ENCODE peak calls at places on chromosomes 3 and 15, in ten cellular contexts. One of them, this sample, is unnamed.

GRCh38 chr15:67945951-67946700 is 106.3 kb upstream of the RNU6-1 start:
- DNase-seq in psoas muscle: no peak
- DNase-seq in fibroblast of lung: no peak
- DNase-seq in neural progenitor cell: peak; percentile 64
- DNase-seq in tibial artery: no peak
- DNase-seq in CD8-positive, alpha-beta T cell: no peak
- DNase-seq in IMR-90: peak; percentile 44
- DNase-seq in RWPE2: peak; percentile 85
- DNase-seq in SK-N-MC: peak; percentile 84
- DNase-seq in CD8-positive, alpha-beta memory T cell: no peak
- DNase-seq in this sample: no peak

GRCh38 chr15:74873756-74874424 is 725 bp upstream of the SCAMP2 start:
- DNase-seq in tibial artery: no peak
- DNase-seq in CD8-positive, alpha-beta memory T cell: no peak
- DNase-seq in psoas muscle: no peak
- DNase-seq in neural progenitor cell: peak; percentile 33
- DNase-seq in RWPE2: no peak
- DNase-seq in CD8-positive, alpha-beta T cell: no peak
- DNase-seq in IMR-90: no peak
- DNase-seq in fibroblast of lung: peak; percentile 13
- DNase-seq in SK-N-MC: no peak
- DNase-seq in this sample: no peak

GRCh38 chr3:141939759-141940158 is 63.3 kb downstream of the ATP1B3 start:
- DNase-seq in tibial artery: no peak
- DNase-seq in neural progenitor cell: no peak
- DNase-seq in psoas muscle: no peak
- DNase-seq in CD8-positive, alpha-beta memory T cell: no peak
- DNase-seq in fibroblast of lung: no peak
- DNase-seq in SK-N-MC: no peak
- DNase-seq in RWPE2: no peak
- DNase-seq in CD8-positive, alpha-beta T cell: no peak
- DNase-seq in IMR-90: no peak
- DNase-seq in this sample: no peak

GRCh38 chr3:110758208-110758607 is 313.4 kb upstream of the NECTIN3 start:
- DNase-seq in RWPE2: no peak
- DNase-seq in SK-N-MC: no peak
- DNase-seq in CD8-positive, alpha-beta T cell: no peak
- DNase-seq in CD8-positive, alpha-beta memory T cell: no peak
- DNase-seq in IMR-90: peak; percentile 31
- DNase-seq in psoas muscle: no peak
- DNase-seq in tibial artery: no peak
- DNase-seq in neural progenitor cell: no peak
- DNase-seq in fibroblast of lung: no peak
- DNase-seq in this sample: no peak

GRCh38 chr3:81743096-81744025 is 18.1 kb downstream of the GBE1 start:
- DNase-seq in tibial artery: peak; percentile 59
- DNase-seq in neural progenitor cell: no peak
- DNase-seq in SK-N-MC: no peak
- DNase-seq in RWPE2: no peak
- DNase-seq in CD8-positive, alpha-beta memory T cell: no peak
- DNase-seq in CD8-positive, alpha-beta T cell: no peak
- DNase-seq in fibroblast of lung: peak; percentile 99
- DNase-seq in psoas muscle: no peak
- DNase-seq in IMR-90: peak; percentile 98
- DNase-seq in this sample: no peak

GRCh38 chr15:44710236-44711088 is 661 bp downstream of the PATL2 start:
- DNase-seq in tibial artery: peak; percentile 67
- DNase-seq in neural progenitor cell: no peak
- DNase-seq in RWPE2: no peak
- DNase-seq in psoas muscle: peak; percentile 20
- DNase-seq in CD8-positive, alpha-beta T cell: no peak
- DNase-seq in SK-N-MC: no peak
- DNase-seq in fibroblast of lung: peak; percentile 47
- DNase-seq in CD8-positive, alpha-beta memory T cell: peak; percentile 50
- DNase-seq in IMR-90: peak; percentile 42
- DNase-seq in this sample: peak; percentile 55

GRCh38 chr3:71498543-71498942 is 85.0 kb downstream of the FOXP1 start:
- DNase-seq in RWPE2: no peak
- DNase-seq in fibroblast of lung: no peak
- DNase-seq in tibial artery: no peak
- DNase-seq in IMR-90: no peak
- DNase-seq in CD8-positive, alpha-beta memory T cell: no peak
- DNase-seq in neural progenitor cell: no peak
- DNase-seq in CD8-positive, alpha-beta T cell: no peak
- DNase-seq in SK-N-MC: no peak
- DNase-seq in psoas muscle: no peak
- DNase-seq in this sample: no peak

GRCh38 chr3:123122525-123123315 is 55.9 kb downstream of the PDIA5 start:
- DNase-seq in tibial artery: no peak
- DNase-seq in neural progenitor cell: no peak
- DNase-seq in SK-N-MC: no peak
- DNase-seq in RWPE2: no peak
- DNase-seq in fibroblast of lung: peak; percentile 12
- DNase-seq in CD8-positive, alpha-beta memory T cell: no peak
- DNase-seq in IMR-90: peak; percentile 40
- DNase-seq in psoas muscle: no peak
- DNase-seq in CD8-positive, alpha-beta T cell: no peak
- DNase-seq in this sample: no peak

GRCh38 chr3:156483961-156484787 is 70.7 kb downstream of the SSR3 start:
- DNase-seq in neural progenitor cell: no peak
- DNase-seq in SK-N-MC: peak; percentile 18
- DNase-seq in CD8-positive, alpha-beta T cell: no peak
- DNase-seq in tibial artery: no peak
- DNase-seq in fibroblast of lung: peak; percentile 69
- DNase-seq in CD8-positive, alpha-beta memory T cell: peak; percentile 58
- DNase-seq in IMR-90: peak; percentile 66
- DNase-seq in RWPE2: no peak
- DNase-seq in psoas muscle: no peak
- DNase-seq in this sample: peak; percentile 70

GRCh38 chr3:174862666-174863065 is 3.5 kb downstream of the NAALADL2 start:
- DNase-seq in SK-N-MC: no peak
- DNase-seq in RWPE2: no peak
- DNase-seq in IMR-90: peak; percentile 28
- DNase-seq in CD8-positive, alpha-beta T cell: no peak
- DNase-seq in psoas muscle: no peak
- DNase-seq in fibroblast of lung: no peak
- DNase-seq in tibial artery: no peak
- DNase-seq in neural progenitor cell: no peak
- DNase-seq in CD8-positive, alpha-beta memory T cell: no peak
- DNase-seq in this sample: no peak

GRCh38 chr3:177144922-177145321 is 52.4 kb downstream of the TBL1XR1 start:
- DNase-seq in CD8-positive, alpha-beta T cell: no peak
- DNase-seq in CD8-positive, alpha-beta memory T cell: peak; percentile 49
- DNase-seq in tibial artery: no peak
- DNase-seq in neural progenitor cell: no peak
- DNase-seq in IMR-90: no peak
- DNase-seq in fibroblast of lung: no peak
- DNase-seq in psoas muscle: no peak
- DNase-seq in RWPE2: no peak
- DNase-seq in SK-N-MC: no peak
- DNase-seq in this sample: peak; percentile 62

GRCh38 chr3:159775372-159775961 is 213.2 kb upstream of the IL12A start:
- DNase-seq in tibial artery: peak; percentile 74
- DNase-seq in CD8-positive, alpha-beta memory T cell: no peak
- DNase-seq in SK-N-MC: no peak
- DNase-seq in neural progenitor cell: peak; percentile 77
- DNase-seq in fibroblast of lung: peak; percentile 89
- DNase-seq in psoas muscle: no peak
- DNase-seq in RWPE2: no peak
- DNase-seq in CD8-positive, alpha-beta T cell: no peak
- DNase-seq in IMR-90: peak; percentile 83
- DNase-seq in this sample: no peak

GRCh38 chr15:88624156-88624970 is 3.2 kb downstream of the AEN start:
- DNase-seq in SK-N-MC: no peak
- DNase-seq in fibroblast of lung: peak; percentile 75
- DNase-seq in IMR-90: peak; percentile 61
- DNase-seq in CD8-positive, alpha-beta T cell: no peak
- DNase-seq in CD8-positive, alpha-beta memory T cell: peak; percentile 71
- DNase-seq in psoas muscle: no peak
- DNase-seq in neural progenitor cell: peak; percentile 49
- DNase-seq in RWPE2: no peak
- DNase-seq in tibial artery: no peak
- DNase-seq in this sample: peak; percentile 79

GRCh38 chr3:29606416-29606815 is 325.5 kb downstream of the RBMS3 start:
- DNase-seq in neural progenitor cell: no peak
- DNase-seq in psoas muscle: no peak
- DNase-seq in SK-N-MC: no peak
- DNase-seq in IMR-90: no peak
- DNase-seq in CD8-positive, alpha-beta T cell: no peak
- DNase-seq in fibroblast of lung: no peak
- DNase-seq in RWPE2: no peak
- DNase-seq in CD8-positive, alpha-beta memory T cell: no peak
- DNase-seq in tibial artery: no peak
- DNase-seq in this sample: no peak

GRCh38 chr15:62326460-62327011 is 161.5 kb upstream of the C2CD4B start:
- DNase-seq in CD8-positive, alpha-beta T cell: no peak
- DNase-seq in fibroblast of lung: no peak
- DNase-seq in psoas muscle: no peak
- DNase-seq in RWPE2: no peak
- DNase-seq in tibial artery: no peak
- DNase-seq in IMR-90: no peak
- DNase-seq in CD8-positive, alpha-beta memory T cell: no peak
- DNase-seq in neural progenitor cell: no peak
- DNase-seq in SK-N-MC: no peak
- DNase-seq in this sample: no peak
- H3K27ac ChIP-seq in CD8-positive, alpha-beta T cell: no peak overlapping the region
- H3K27ac ChIP-seq in fibroblast of lung: no peak overlapping the region
- H3K27ac ChIP-seq in psoas muscle: no peak overlapping the region
- H3K27ac ChIP-seq in RWPE2: no peak overlapping the region
- H3K27ac ChIP-seq in tibial artery: no peak overlapping the region
- H3K27ac ChIP-seq in IMR-90: no peak overlapping the region
- H3K27ac ChIP-seq in CD8-positive, alpha-beta memory T cell: no peak overlapping the region
- H3K27ac ChIP-seq in neural progenitor cell: no peak overlapping the region
- H3K27ac ChIP-seq in SK-N-MC: no peak overlapping the region
- H3K27ac ChIP-seq in this sample: no peak overlapping the region

DNA sequence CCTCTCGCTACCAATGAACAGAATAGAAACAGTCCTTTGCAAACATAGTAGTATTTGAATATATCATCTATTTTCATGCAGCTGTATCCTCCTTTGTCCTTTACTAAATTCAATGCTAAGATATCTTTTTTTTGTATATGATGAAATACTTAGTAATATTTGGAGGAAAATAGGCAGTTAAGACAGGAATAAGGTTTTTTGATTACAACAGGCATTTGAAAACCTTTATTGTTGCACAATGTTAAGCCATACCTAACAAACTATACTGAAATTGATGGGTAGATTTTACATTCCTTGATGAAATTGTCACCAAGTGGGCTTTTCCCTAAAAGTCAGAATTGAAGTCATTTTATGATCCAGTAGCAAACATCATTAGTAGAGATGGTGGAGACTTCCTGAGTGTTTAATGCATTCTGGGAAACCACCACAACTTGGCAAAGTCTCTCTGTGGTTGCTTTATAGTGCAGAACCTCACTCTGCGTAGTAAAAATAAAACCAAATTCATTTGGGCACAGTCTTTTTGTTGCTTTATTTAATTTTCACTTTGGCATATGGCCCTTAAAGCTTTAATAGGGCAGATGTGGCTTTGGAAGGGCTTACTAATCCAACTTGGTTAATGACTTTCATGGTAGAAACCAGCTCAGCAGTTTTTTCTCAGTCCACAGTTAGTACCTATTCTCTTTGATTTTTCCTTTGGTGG is 216.1 kb downstream of the DIPK2A start:
- DNase-seq in IMR-90: peak; percentile 21
- DNase-seq in SK-N-MC: peak; percentile 98
- DNase-seq in RWPE2: no peak
- DNase-seq in fibroblast of lung: peak; percentile 77
- DNase-seq in CD8-positive, alpha-beta memory T cell: no peak
- DNase-seq in neural progenitor cell: no peak
- DNase-seq in tibial artery: no peak
- DNase-seq in psoas muscle: no peak
- DNase-seq in CD8-positive, alpha-beta T cell: no peak
- DNase-seq in this sample: no peak
- H3K27ac ChIP-seq in IMR-90: no peak overlapping the region
- H3K27ac ChIP-seq in SK-N-MC: peak overlapping the region; percentile 96
- H3K27ac ChIP-seq in RWPE2: no peak overlapping the region
- H3K27ac ChIP-seq in fibroblast of lung: no peak overlapping the region
- H3K27ac ChIP-seq in CD8-positive, alpha-beta memory T cell: no peak overlapping the region
- H3K27ac ChIP-seq in neural progenitor cell: no peak overlapping the region
- H3K27ac ChIP-seq in tibial artery: no peak overlapping the region
- H3K27ac ChIP-seq in psoas muscle: no peak overlapping the region
- H3K27ac ChIP-seq in CD8-positive, alpha-beta T cell: no peak overlapping the region
- H3K27ac ChIP-seq in this sample: no peak overlapping the region

GRCh38 chr3:131803113-131803512 is 231.7 kb downstream of the CPNE4 start:
- DNase-seq in CD8-positive, alpha-beta T cell: no peak
- DNase-seq in RWPE2: no peak
- DNase-seq in fibroblast of lung: no peak
- DNase-seq in IMR-90: no peak
- DNase-seq in CD8-positive, alpha-beta memory T cell: no peak
- DNase-seq in neural progenitor cell: no peak
- DNase-seq in tibial artery: no peak
- DNase-seq in SK-N-MC: no peak
- DNase-seq in psoas muscle: no peak
- DNase-seq in this sample: no peak
- H3K27ac ChIP-seq in CD8-positive, alpha-beta T cell: no peak overlapping the region
- H3K27ac ChIP-seq in RWPE2: no peak overlapping the region
- H3K27ac ChIP-seq in fibroblast of lung: no peak overlapping the region
- H3K27ac ChIP-seq in IMR-90: no peak overlapping the region
- H3K27ac ChIP-seq in CD8-positive, alpha-beta memory T cell: no peak overlapping the region
- H3K27ac ChIP-seq in neural progenitor cell: no peak overlapping the region
- H3K27ac ChIP-seq in tibial artery: no peak overlapping the region
- H3K27ac ChIP-seq in SK-N-MC: no peak overlapping the region
- H3K27ac ChIP-seq in psoas muscle: no peak overlapping the region
- H3K27ac ChIP-seq in this sample: no peak overlapping the region

GRCh38 chr3:48536116-48536515 is 20.5 kb downstream of the PFKFB4 start:
- DNase-seq in tibial artery: no peak
- DNase-seq in IMR-90: no peak
- DNase-seq in SK-N-MC: no peak
- DNase-seq in psoas muscle: no peak
- DNase-seq in neural progenitor cell: no peak
- DNase-seq in fibroblast of lung: no peak
- DNase-seq in RWPE2: no peak
- DNase-seq in CD8-positive, alpha-beta T cell: no peak
- DNase-seq in CD8-positive, alpha-beta memory T cell: no peak
- DNase-seq in this sample: no peak
- H3K27ac ChIP-seq in tibial artery: no peak overlapping the region
- H3K27ac ChIP-seq in IMR-90: no peak overlapping the region
- H3K27ac ChIP-seq in SK-N-MC: no peak overlapping the region
- H3K27ac ChIP-seq in psoas muscle: no peak overlapping the region
- H3K27ac ChIP-seq in neural progenitor cell: no peak overlapping the region
- H3K27ac ChIP-seq in fibroblast of lung: no peak overlapping the region
- H3K27ac ChIP-seq in RWPE2: peak overlapping the region; percentile 48
- H3K27ac ChIP-seq in CD8-positive, alpha-beta T cell: no peak overlapping the region
- H3K27ac ChIP-seq in CD8-positive, alpha-beta memory T cell: no peak overlapping the region
- H3K27ac ChIP-seq in this sample: no peak overlapping the region

GRCh38 chr15:82132742-82133141 is 86.9 kb upstream of the MEX3B start:
- DNase-seq in RWPE2: peak; percentile 85
- DNase-seq in CD8-positive, alpha-beta memory T cell: no peak
- DNase-seq in psoas muscle: no peak
- DNase-seq in SK-N-MC: no peak
- DNase-seq in CD8-positive, alpha-beta T cell: no peak
- DNase-seq in tibial artery: no peak
- DNase-seq in IMR-90: peak; percentile 93
- DNase-seq in fibroblast of lung: peak; percentile 78
- DNase-seq in neural progenitor cell: no peak
- DNase-seq in this sample: no peak
- H3K27ac ChIP-seq in RWPE2: peak overlapping the region; percentile 63
- H3K27ac ChIP-seq in CD8-positive, alpha-beta memory T cell: no peak overlapping the region
- H3K27ac ChIP-seq in psoas muscle: no peak overlapping the region
- H3K27ac ChIP-seq in SK-N-MC: no peak overlapping the region
- H3K27ac ChIP-seq in CD8-positive, alpha-beta T cell: no peak overlapping the region
- H3K27ac ChIP-seq in tibial artery: no peak overlapping the region
- H3K27ac ChIP-seq in IMR-90: peak overlapping the region; percentile 69
- H3K27ac ChIP-seq in fibroblast of lung: peak overlapping the region; percentile 68
- H3K27ac ChIP-seq in neural progenitor cell: no peak overlapping the region
- H3K27ac ChIP-seq in this sample: no peak overlapping the region